ENCODE peak calls at places on chromosomes 7 and 10, in eight cellular contexts. T is T-cell; U is mucosa of gallbladder; F is astrocyte of the hippocampus; B is ELR; S is GM19239; C is tibial artery; K is naive thymus-derived CD8-positive, alpha-beta T cell. W is an unnamed sample.

GRCh38 chr10:126197036-126197543 is 191.2 kb downstream of the ADAM12 start:
- DNase-seq in T (no peak), U (no peak), F (no peak), B (no peak), S (no peak), C (no peak), K (no peak), W (no peak)

GRCh38 chr10:129332476-129332875 is 134.6 kb upstream of the MGMT start:
- DNase-seq in T (peak; percentile 18), U (no peak), F (no peak), B (no peak), S (no peak), C (no peak), K (peak; percentile 13), W (peak; percentile 81)

GRCh38 chr10:35340975-35341374 is 4.7 kb downstream of the CCNY start:
- DNase-seq in T (no peak), U (no peak), F (no peak), B (peak; percentile 82), S (no peak), C (no peak), K (no peak), W (no peak)

GRCh38 chr10:104548090-104548489 is 93.0 kb upstream of the SORCS3 start:
- DNase-seq in T (no peak), U (no peak), F (peak; percentile 73), B (peak; percentile 25), S (no peak), C (no peak), K (no peak), W (no peak)

GRCh38 chr7:140059288-140060242 is 3.2 kb downstream of the PARP12 start:
- DNase-seq in T (no peak), U (peak; percentile 90), F (peak; percentile 93), B (peak; percentile 91), S (no peak), C (peak; percentile 73), K (no peak), W (no peak)

GRCh38 chr7:34845666-34846361 is 187.8 kb downstream of the NPSR1 start:
- DNase-seq in T (no peak), U (no peak), F (peak; percentile 67), B (peak; percentile 66), S (no peak), C (no peak), K (no peak), W (peak; percentile 54)

GRCh38 chr7:72925546-72926120 is 738 bp downstream of the POM121 start:
- DNase-seq in T (no peak), U (no peak), F (no peak), B (peak; percentile 8), S (no peak), C (no peak), K (no peak), W (no peak)

GRCh38 chr10:1657500-1657899 is 79.8 kb downstream of the ADARB2 start:
- DNase-seq in T (no peak), U (no peak), F (no peak), B (no peak), S (no peak), C (peak; percentile 27), K (no peak), W (no peak)

GRCh38 chr10:10589540-10589939 is 428.1 kb upstream of the CELF2 start:
- DNase-seq in T (no peak), U (no peak), F (peak; percentile 94), B (no peak), S (no peak), C (peak; percentile 71), K (no peak), W (no peak)

GRCh38 chr7:155665957-155666287 is 21.5 kb downstream of the RBM33 start:
- DNase-seq in T (no peak), U (no peak), F (peak; percentile 65), B (peak; percentile 90), S (no peak), C (no peak), K (no peak), W (no peak)

GRCh38 chr7:148941598-148942280 is 57.6 kb upstream of the EZH2 start:
- DNase-seq in T (peak; percentile 68), U (peak; percentile 30), F (peak; percentile 68), B (peak; percentile 74), S (no peak), C (peak; percentile 73), K (peak; percentile 37), W (peak; percentile 80)

GRCh38 chr10:58781873-58782488 is 269.3 kb downstream of the BICC1 start:
- DNase-seq in T (no peak), U (no peak), F (peak; percentile 70), B (peak; percentile 68), S (peak; percentile 4), C (no peak), K (peak; percentile 8), W (peak; percentile 14)

GRCh38 chr10:24777191-24777590 is 53.5 kb upstream of the ARHGAP21 start:
- DNase-seq in T (no peak), U (no peak), F (no peak), B (no peak), S (no peak), C (no peak), K (no peak), W (no peak)

GRCh38 chr7:157875230-157876179 is 538.7 kb downstream of the DNAJB6 start:
- DNase-seq in T (peak; percentile 44), U (no peak), F (peak; percentile 48), B (no peak), S (no peak), C (no peak), K (peak; percentile 59), W (peak; percentile 77)

GRCh38 chr7:114989531-114989930 is 67.6 kb downstream of the MDFIC start:
- DNase-seq in T (no peak), U (no peak), F (no peak), B (peak; percentile 16), S (no peak), C (no peak), K (no peak), W (no peak)

GRCh38 chr10:130160775-130161174 is 24.6 kb downstream of the GLRX3 start:
- DNase-seq in T (no peak), U (no peak), F (no peak), B (peak; percentile 40), S (no peak), C (no peak), K (no peak), W (no peak)

GRCh38 chr7:44379366-44380178 is 54.2 kb upstream of the CAMK2B start:
- DNase-seq in T (no peak), U (no peak), F (no peak), B (peak; percentile 81), S (no peak), C (peak; percentile 52), K (no peak), W (no peak)

GRCh38 chr10:24272374-24272773 is 63.4 kb downstream of the KIAA1217 start:
- DNase-seq in T (no peak), U (no peak), F (peak; percentile 80), B (peak; percentile 37), S (no peak), C (no peak), K (no peak), W (no peak)

GRCh38 chr10:133378251-133379096 is 588 bp upstream of the PAOX start:
- DNase-seq in T (peak; percentile 42), U (peak; percentile 84), F (peak; percentile 73), B (peak; percentile 60), S (peak; percentile 64), C (peak; percentile 82), K (peak; percentile 69), W (peak; percentile 52)

GRCh38 chr10:126702181-126702580 is 31.7 kb upstream of the C10orf90 start:
- DNase-seq in T (no peak), U (no peak), F (peak; percentile 24), B (peak; percentile 2), S (no peak), C (no peak), K (no peak), W (no peak)

GRCh38 chr7:57868771-57869483 is 418.9 kb downstream of the ZNF716 start:
- DNase-seq in T (no peak), U (no peak), F (peak; percentile 0), B (no peak), S (no peak), C (peak; percentile 42), K (no peak), W (peak; percentile 43)

GRCh38 chr7:134690614-134691504 is 44.2 kb downstream of the BPGM start:
- DNase-seq in T (no peak), U (no peak), F (peak; percentile 87), B (no peak), S (no peak), C (peak; percentile 72), K (no peak), W (no peak)

GRCh38 chr10:132943555-132944404 is 1.4 kb upstream of the CFAP46 start:
- DNase-seq in T (no peak), U (no peak), F (no peak), B (no peak), S (no peak), C (peak; percentile 39), K (no peak), W (no peak)

GRCh38 chr7:77354484-77354883 is 61.7 kb downstream of the GSAP start:
- DNase-seq in T (no peak), U (no peak), F (no peak), B (no peak), S (no peak), C (no peak), K (peak; percentile 75), W (no peak)

GRCh38 chr10:63829573-63830149 is 308.5 kb downstream of the REEP3 start:
- DNase-seq in T (no peak), U (no peak), F (no peak), B (no peak), S (no peak), C (no peak), K (no peak), W (peak; percentile 8)

GRCh38 chr7:43630466-43630865 is 47.6 kb downstream of the STK17A start:
- DNase-seq in T (no peak), U (no peak), F (no peak), B (no peak), S (no peak), C (no peak), K (no peak), W (no peak)

GRCh38 chr7:1418505-1419309 is 40.6 kb downstream of the MICALL2 start:
- DNase-seq in T (no peak), U (no peak), F (no peak), B (peak; percentile 43), S (no peak), C (no peak), K (no peak), W (peak; percentile 65)

GRCh38 chr7:146660839-146661238 is 544.2 kb downstream of the CNTNAP2 start:
- DNase-seq in T (no peak), U (no peak), F (peak; percentile 12), B (no peak), S (no peak), C (no peak), K (no peak), W (no peak)

GRCh38 chr10:70925377-70926214 is 37.2 kb upstream of the PCBD1 start:
- DNase-seq in T (peak; percentile 42), U (peak; percentile 40), F (peak; percentile 73), B (peak; percentile 39), S (peak; percentile 66), C (peak; percentile 72), K (peak; percentile 47), W (peak; percentile 74)

GRCh38 chr7:66082886-66083415 is 7.3 kb downstream of the ASL start:
- DNase-seq in T (no peak), U (no peak), F (no peak), B (no peak), S (no peak), C (no peak), K (no peak), W (no peak)

GRCh38 chr7:116355423-116355765 is 144.1 kb upstream of the CAV2 start:
- DNase-seq in T (no peak), U (no peak), F (no peak), B (no peak), S (no peak), C (no peak), K (no peak), W (no peak)

W was measured in ELF-1.